ENCODE peak calls at places on chromosome 5, in four cellular contexts. C is HFFc6, V is AG08395, P is mesendoderm. R is an unnamed sample.

GRCh38 chr5:96254980-96255681 is 177.9 kb downstream of the PCSK1 start:
- DNase-seq in V (peak), C (peak), P (no peak), R (peak)

GRCh38 chr5:113059232-113059805 is 82.7 kb downstream of the DCP2 start:
- DNase-seq in C (no peak), V (peak), P (no peak), R (no peak)

GRCh38 chr5:81700166-81700565 is 50.7 kb downstream of the SSBP2 start:
- DNase-seq in P (no peak), C (no peak), V (no peak), R (no peak)

GRCh38 chr5:41869150-41869738 is 981 bp downstream of the OXCT1 start:
- DNase-seq in C (peak), P (peak), V (peak), R (no peak)

GRCh38 chr5:3595102-3595961 is at the start of gene IRX1:
- DNase-seq in C (no peak), P (peak), V (peak), R (no peak)

GRCh38 chr5:100682625-100683024 is 147.5 kb downstream of the FAM174A start:
- DNase-seq in C (no peak), V (no peak), P (no peak), R (no peak)

GRCh38 chr5:135246923-135247795 is 151.9 kb downstream of the MACROH2A1 start:
- DNase-seq in V (peak), P (peak), C (peak), R (peak)

GRCh38 chr5:7053125-7053524 is 339.9 kb downstream of the TENT4A start:
- DNase-seq in V (no peak), P (no peak), C (no peak), R (no peak)

GRCh38 chr5:57175586-57175985 is 1.7 kb downstream of the GPBP1 start:
- DNase-seq in V (no peak), C (no peak), P (no peak), R (no peak)

GRCh38 chr5:103207653-103208052 is 50.9 kb upstream of the MACIR start:
- DNase-seq in C (no peak), V (peak), P (no peak), R (no peak)

GRCh38 chr5:177472460-177473441 is 683 bp downstream of the DBN1 start:
- DNase-seq in C (no peak), V (peak), P (peak), R (no peak)

GRCh38 chr5:94524841-94525697 is 93.3 kb downstream of the KIAA0825 start:
- DNase-seq in P (peak), C (peak), V (peak), R (no peak)

GRCh38 chr5:32725994-32726659 is 15.0 kb downstream of the NPR3 start:
- DNase-seq in V (no peak), C (no peak), P (no peak), R (no peak)

GRCh38 chr5:320524-321232 is 836 bp upstream of the AHRR start:
- DNase-seq in P (no peak), C (no peak), V (no peak), R (no peak)

GRCh38 chr5:56350030-56350594 is 117.0 kb upstream of the ANKRD55 start:
- DNase-seq in P (no peak), C (no peak), V (no peak), R (no peak)

GRCh38 chr5:7884491-7885273 is 15.7 kb downstream of the MTRR start:
- DNase-seq in P (no peak), C (no peak), V (no peak), R (no peak)

GRCh38 chr5:175745212-175745611 is 87.3 kb downstream of the HRH2 start:
- DNase-seq in P (no peak), V (no peak), C (no peak), R (no peak)

GRCh38 chr5:181126841-181127240 is 4.1 kb downstream of the OR2V1 start:
- DNase-seq in V (no peak), C (no peak), P (no peak), R (no peak)

GRCh38 chr5:142426129-142426641 is 101.4 kb upstream of the SPRY4 start:
- DNase-seq in V (peak), P (peak), C (no peak), R (peak)

GRCh38 chr5:146042628-146043279 is 62.6 kb downstream of the PLAC8L1 start:
- DNase-seq in V (peak), C (peak), P (no peak), R (peak)

GRCh38 chr5:94376672-94377345 is 241.6 kb downstream of the KIAA0825 start:
- DNase-seq in P (no peak), V (no peak), C (no peak), R (no peak)

GRCh38 chr5:12292610-12293204 is 388.5 kb upstream of the CTNND2 start:
- DNase-seq in C (no peak), V (no peak), P (peak), R (no peak)

GRCh38 chr5:81214848-81215247 is 18.3 kb upstream of the CKMT2 start:
- DNase-seq in P (no peak), V (no peak), C (no peak), R (no peak)

GRCh38 chr5:178434851-178435250 is 155.3 kb downstream of the COL23A1 start:
- DNase-seq in P (no peak), C (no peak), V (no peak), R (no peak)

GRCh38 chr5:44536650-44537260 is 147.5 kb upstream of the FGF10 start:
- DNase-seq in C (peak), P (peak), V (peak), R (no peak)

GRCh38 chr5:38403407-38403806 is 145.0 kb downstream of the EGFLAM start:
- DNase-seq in P (no peak), V (peak), C (no peak), R (no peak)

GRCh38 chr5:50583621-50584020 is 82.8 kb upstream of the PARP8 start:
- DNase-seq in C (no peak), V (no peak), P (peak), R (no peak)

GRCh38 chr5:73280386-73280785 is 107.4 kb downstream of the TMEM174 start:
- DNase-seq in C (no peak), V (no peak), P (no peak), R (no peak)

GRCh38 chr5:115888027-115888426 is 46.3 kb downstream of the AP3S1 start:
- DNase-seq in V (peak), C (peak), P (no peak), R (peak)

GRCh38 chr5:169020102-169020501 is 280.8 kb downstream of the SLIT3 start:
- DNase-seq in P (peak), V (peak), C (no peak), R (no peak)

GRCh38 chr5:75869891-75870290 is 152.7 kb upstream of the POC5 start:
- DNase-seq in C (no peak), V (no peak), P (no peak), R (no peak)

GRCh38 chr5:310941-311434 is 10.5 kb upstream of the AHRR start:
- DNase-seq in V (no peak), C (no peak), P (no peak), R (no peak)

GRCh38 chr5:44870430-44870829 is 61.7 kb downstream of the MRPS30 start:
- DNase-seq in V (no peak), C (no peak), P (no peak), R (no peak)

R was measured in GM04503.